ENCODE peak calls at places on chromosome X, in eight cellular contexts. C is H54, X is iris pigment epithelial cell, D is bronchial epithelial cell, K is MM.1S, B is fibroblast of the conjunctiva, J is NCI-H774, M is mammary epithelial cell. N is an unnamed sample.

GRCh38 chrX:153439977-153440376 is 5.9 kb downstream of the TREX2 start:
- DNase-seq in K (no peak), D (no peak), C (no peak), B (no peak), J (no peak), X (no peak), M (no peak), N (no peak)

GRCh38 chrX:129783176-129783776 is 3.5 kb downstream of the SASH3 start:
- DNase-seq in M (no peak), J (no peak), X (no peak), C (no peak), D (no peak), K (no peak), B (no peak), N (no peak)

GRCh38 chrX:12975999-12976558 is 1.2 kb downstream of the TMSB4X start:
- DNase-seq in C (no peak), X (peak; percentile 43), J (peak; percentile 8), D (no peak), K (peak; percentile 18), B (no peak), M (no peak), N (no peak)

GRCh38 chrX:21382715-21383114 is 8.5 kb downstream of the CNKSR2 start:
- DNase-seq in K (no peak), M (no peak), X (peak; percentile 1), B (no peak), C (no peak), J (no peak), D (peak; percentile 14), N (no peak)

GRCh38 chrX:47723689-47724088 is 64.7 kb upstream of the UXT start:
- DNase-seq in B (no peak), X (no peak), D (no peak), M (no peak), K (peak; percentile 13), C (no peak), J (no peak), N (no peak)

GRCh38 chrX:77342028-77342427 is 105.2 kb upstream of the FGF16 start:
- DNase-seq in J (no peak), X (no peak), D (no peak), K (no peak), B (no peak), C (no peak), M (no peak), N (no peak)

GRCh38 chrX:109822861-109823260 is 89.8 kb upstream of the ACSL4 start:
- DNase-seq in D (no peak), J (no peak), X (no peak), B (no peak), M (no peak), K (no peak), C (no peak), N (no peak)

GRCh38 chrX:73943572-73943899 is 360.4 kb upstream of the ZCCHC13 start:
- DNase-seq in K (no peak), M (peak; percentile 43), J (no peak), X (peak; percentile 24), C (no peak), D (peak; percentile 15), B (no peak), N (no peak)

GRCh38 chrX:49838374-49838773 is 9.3 kb downstream of the PAGE4 start:
- DNase-seq in M (peak; percentile 20), X (peak; percentile 22), B (no peak), J (no peak), K (peak; percentile 50), C (no peak), D (peak; percentile 21), N (no peak)

GRCh38 chrX:134460861-134461218 is 875 bp downstream of the HPRT1 start:
- DNase-seq in M (peak; percentile 3), K (peak; percentile 18), J (no peak), C (no peak), X (peak; percentile 10), D (peak; percentile 17), B (no peak), N (no peak)

GRCh38 chrX:120549483-120550452 is 11.0 kb downstream of the CUL4B start:
- DNase-seq in J (no peak), M (peak; percentile 83), B (peak; percentile 64), D (peak; percentile 89), C (no peak), X (peak; percentile 94), K (no peak), N (peak; percentile 28)

GRCh38 chrX:141642979-141643378 is 53.5 kb downstream of the SPANXA2 start:
- DNase-seq in X (peak; percentile 49), K (no peak), M (no peak), C (peak; percentile 3), J (no peak), B (peak; percentile 1), D (no peak), N (peak; percentile 4)

GRCh38 chrX:26649534-26649933 is 433.6 kb downstream of the MAGEB5 start:
- DNase-seq in J (no peak), B (peak; percentile 5), C (no peak), X (peak; percentile 30), K (peak; percentile 29), D (peak; percentile 7), M (peak; percentile 6), N (no peak)

GRCh38 chrX:64427281-64427680 is 32.0 kb upstream of the MTMR8 start:
- DNase-seq in C (no peak), M (no peak), B (no peak), D (no peak), X (no peak), J (no peak), K (no peak), N (no peak)

GRCh38 chrX:150730719-150731118 is 37.5 kb downstream of the MTMR1 start:
- DNase-seq in C (no peak), J (no peak), D (no peak), X (no peak), M (no peak), K (no peak), B (peak; percentile 37), N (peak; percentile 5)

GRCh38 chrX:11293113-11293512 is at the start of gene AMELX:
- DNase-seq in B (no peak), M (no peak), J (no peak), D (no peak), K (no peak), X (no peak), C (no peak), N (no peak)

GRCh38 chrX:43448688-43449087 is 207.4 kb upstream of the MAOA start:
- DNase-seq in B (no peak), X (no peak), D (no peak), M (no peak), C (no peak), J (no peak), K (no peak), N (no peak)

GRCh38 chrX:71053217-71053621 is 14.9 kb downstream of the SNX12 start:
- DNase-seq in M (no peak), C (no peak), X (peak; percentile 28), B (peak; percentile 12), J (no peak), K (peak; percentile 85), D (no peak), N (no peak)

GRCh38 chrX:9529223-9529622 is 64.4 kb downstream of the TBL1X start:
- DNase-seq in J (no peak), X (no peak), M (no peak), B (no peak), D (no peak), C (no peak), K (no peak), N (no peak)

GRCh38 chrX:23981222-23981621 is 45.8 kb downstream of the KLHL15 start:
- DNase-seq in X (no peak), M (no peak), J (no peak), D (no peak), C (no peak), B (no peak), K (no peak), N (no peak)

GRCh38 chrX:111349098-111349497 is 62.9 kb downstream of the DCX start:
- DNase-seq in C (no peak), M (no peak), D (no peak), B (no peak), X (no peak), J (no peak), K (no peak), N (no peak)

N was measured in amniotic stem cell.